ENCODE peak calls at places on chromosome 17, in six cellular contexts. One of them, this sample, is unnamed.

GRCh38 chr17:21177401-21177800 is 36.6 kb downstream of the TMEM11 start:
- DNase-seq in dorsolateral prefrontal cortex: no peak
- DNase-seq in AG04450: no peak
- DNase-seq in cardiac fibroblast: no peak
- DNase-seq in left ventricle myocardium inferior: no peak
- DNase-seq in HFF-Myc: no peak
- DNase-seq in this sample: no peak

GRCh38 chr17:37570527-37571093 is 38.6 kb downstream of the SYNRG start:
- DNase-seq in HFF-Myc: peak
- DNase-seq in dorsolateral prefrontal cortex: no peak
- DNase-seq in AG04450: peak
- DNase-seq in left ventricle myocardium inferior: peak
- DNase-seq in cardiac fibroblast: peak
- DNase-seq in this sample: peak

GRCh38 chr17:68172461-68172954 is 75.3 kb upstream of the AMZ2 start:
- DNase-seq in dorsolateral prefrontal cortex: peak
- DNase-seq in left ventricle myocardium inferior: peak
- DNase-seq in AG04450: no peak
- DNase-seq in cardiac fibroblast: peak
- DNase-seq in HFF-Myc: no peak
- DNase-seq in this sample: peak

GRCh38 chr17:9074106-9074505 is 52.8 kb downstream of the NTN1 start:
- DNase-seq in left ventricle myocardium inferior: no peak
- DNase-seq in cardiac fibroblast: no peak
- DNase-seq in AG04450: no peak
- DNase-seq in dorsolateral prefrontal cortex: no peak
- DNase-seq in HFF-Myc: no peak
- DNase-seq in this sample: no peak

GRCh38 chr17:15456486-15456885 is 10.9 kb downstream of the CDRT4 start:
- DNase-seq in dorsolateral prefrontal cortex: no peak
- DNase-seq in HFF-Myc: no peak
- DNase-seq in cardiac fibroblast: no peak
- DNase-seq in left ventricle myocardium inferior: peak
- DNase-seq in AG04450: no peak
- DNase-seq in this sample: no peak

GRCh38 chr17:27158390-27158789 is 135.5 kb upstream of the WSB1 start:
- DNase-seq in HFF-Myc: no peak
- DNase-seq in dorsolateral prefrontal cortex: no peak
- DNase-seq in left ventricle myocardium inferior: no peak
- DNase-seq in AG04450: no peak
- DNase-seq in cardiac fibroblast: no peak
- DNase-seq in this sample: no peak

GRCh38 chr17:30337393-30337999 is 3.6 kb upstream of the TMIGD1 start:
- DNase-seq in AG04450: no peak
- DNase-seq in dorsolateral prefrontal cortex: no peak
- DNase-seq in left ventricle myocardium inferior: no peak
- DNase-seq in HFF-Myc: no peak
- DNase-seq in cardiac fibroblast: no peak
- DNase-seq in this sample: no peak

GRCh38 chr17:36768355-36768754 is 167.0 kb downstream of the MRM1 start:
- DNase-seq in dorsolateral prefrontal cortex: no peak
- DNase-seq in AG04450: no peak
- DNase-seq in HFF-Myc: no peak
- DNase-seq in cardiac fibroblast: no peak
- DNase-seq in left ventricle myocardium inferior: no peak
- DNase-seq in this sample: no peak

GRCh38 chr17:27462714-27463113 is 6.5 kb downstream of the KSR1 start:
- DNase-seq in left ventricle myocardium inferior: no peak
- DNase-seq in dorsolateral prefrontal cortex: no peak
- DNase-seq in AG04450: no peak
- DNase-seq in HFF-Myc: no peak
- DNase-seq in cardiac fibroblast: no peak
- DNase-seq in this sample: no peak

GRCh38 chr17:77811521-77811920 is 147.0 kb upstream of the TNRC6C start:
- DNase-seq in cardiac fibroblast: no peak
- DNase-seq in HFF-Myc: no peak
- DNase-seq in dorsolateral prefrontal cortex: no peak
- DNase-seq in AG04450: no peak
- DNase-seq in left ventricle myocardium inferior: no peak
- DNase-seq in this sample: peak

GRCh38 chr17:77814091-77814772 is 144.3 kb upstream of the TNRC6C start:
- DNase-seq in AG04450: no peak
- DNase-seq in left ventricle myocardium inferior: no peak
- DNase-seq in HFF-Myc: no peak
- DNase-seq in cardiac fibroblast: no peak
- DNase-seq in dorsolateral prefrontal cortex: no peak
- DNase-seq in this sample: no peak

GRCh38 chr17:77819497-77819896 is 139.0 kb upstream of the TNRC6C start:
- DNase-seq in left ventricle myocardium inferior: no peak
- DNase-seq in dorsolateral prefrontal cortex: no peak
- DNase-seq in cardiac fibroblast: no peak
- DNase-seq in AG04450: no peak
- DNase-seq in HFF-Myc: no peak
- DNase-seq in this sample: no peak

GRCh38 chr17:77817953-77818352 is 140.6 kb upstream of the TNRC6C start:
- DNase-seq in dorsolateral prefrontal cortex: no peak
- DNase-seq in HFF-Myc: no peak
- DNase-seq in AG04450: no peak
- DNase-seq in cardiac fibroblast: no peak
- DNase-seq in left ventricle myocardium inferior: no peak
- DNase-seq in this sample: no peak

DNA sequence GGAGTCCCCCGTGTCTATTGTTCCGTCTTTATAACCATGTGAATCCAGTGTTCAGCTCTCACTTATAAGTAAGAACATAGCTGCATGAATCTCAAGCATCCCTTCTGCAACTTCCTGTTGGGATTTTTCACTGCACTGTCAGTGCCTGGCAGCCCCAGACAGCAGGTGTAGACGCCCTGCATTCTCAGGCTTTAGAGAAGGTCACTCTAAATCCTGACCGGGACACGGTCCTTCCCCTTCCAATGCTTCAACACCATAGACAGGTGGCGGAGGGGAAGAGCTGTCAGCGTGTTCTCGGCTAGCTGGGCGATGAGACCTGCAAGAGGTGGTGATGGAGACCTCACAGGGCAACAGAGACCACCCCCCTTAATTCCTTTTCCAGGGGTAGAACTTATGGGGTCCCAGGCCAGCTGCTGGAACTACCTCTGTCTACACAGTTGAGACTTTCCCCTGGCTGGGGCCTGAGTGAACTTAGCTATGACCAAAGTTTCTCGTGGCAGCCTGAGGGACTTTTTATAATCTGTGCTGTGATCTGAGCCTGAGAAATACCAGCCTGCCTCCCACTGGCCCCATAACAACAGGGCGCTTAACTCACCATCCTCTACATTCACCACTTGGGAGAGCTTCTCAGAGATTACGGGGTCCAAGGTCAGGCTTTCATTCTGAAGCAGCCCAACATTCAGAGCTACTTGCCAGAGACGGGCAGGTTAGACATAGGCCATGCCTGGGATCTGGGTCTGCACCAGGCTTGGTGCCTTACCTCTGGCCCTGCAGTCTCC is 143.2 kb upstream of the TNRC6C start:
- DNase-seq in AG04450: no peak
- DNase-seq in cardiac fibroblast: no peak
- DNase-seq in left ventricle myocardium inferior: no peak
- DNase-seq in HFF-Myc: no peak
- DNase-seq in dorsolateral prefrontal cortex: no peak
- DNase-seq in this sample: peak
- TF ChIP-seq CTCF in AG04450: no peak
- TF ChIP-seq CTCF in cardiac fibroblast: no peak
- TF ChIP-seq CTCF in left ventricle myocardium inferior: no peak
- TF ChIP-seq CTCF in HFF-Myc: no peak
- TF ChIP-seq CTCF in dorsolateral prefrontal cortex: no peak
- TF ChIP-seq CTCF in this sample: no peak

GRCh38 chr17:349666-350065 is 2.9 kb downstream of the RPH3AL start:
- DNase-seq in dorsolateral prefrontal cortex: no peak
- DNase-seq in AG04450: no peak
- DNase-seq in HFF-Myc: no peak
- DNase-seq in left ventricle myocardium inferior: no peak
- DNase-seq in cardiac fibroblast: no peak
- DNase-seq in this sample: no peak

GRCh38 chr17:351875-352420 is 659 bp downstream of the RPH3AL start:
- DNase-seq in cardiac fibroblast: no peak
- DNase-seq in dorsolateral prefrontal cortex: no peak
- DNase-seq in AG04450: no peak
- DNase-seq in left ventricle myocardium inferior: no peak
- DNase-seq in HFF-Myc: no peak
- DNase-seq in this sample: no peak

GRCh38 chr17:352421-353212 is at the start of gene RPH3AL:
- DNase-seq in AG04450: no peak
- DNase-seq in cardiac fibroblast: peak
- DNase-seq in HFF-Myc: no peak
- DNase-seq in left ventricle myocardium inferior: no peak
- DNase-seq in dorsolateral prefrontal cortex: no peak
- DNase-seq in this sample: peak

GRCh38 chr17:351436-351713 is 1.2 kb downstream of the RPH3AL start:
- DNase-seq in dorsolateral prefrontal cortex: no peak
- DNase-seq in AG04450: no peak
- DNase-seq in cardiac fibroblast: no peak
- DNase-seq in left ventricle myocardium inferior: no peak
- DNase-seq in HFF-Myc: no peak
- DNase-seq in this sample: no peak

GRCh38 chr17:350706-351435 is 1.7 kb downstream of the RPH3AL start:
- DNase-seq in left ventricle myocardium inferior: peak
- DNase-seq in HFF-Myc: peak
- DNase-seq in cardiac fibroblast: peak
- DNase-seq in AG04450: no peak
- DNase-seq in dorsolateral prefrontal cortex: no peak
- DNase-seq in this sample: no peak
- TF ChIP-seq CTCF in left ventricle myocardium inferior: no peak
- TF ChIP-seq CTCF in HFF-Myc: no peak
- TF ChIP-seq CTCF in cardiac fibroblast: no peak
- TF ChIP-seq CTCF in AG04450: no peak
- TF ChIP-seq CTCF in dorsolateral prefrontal cortex: no peak
- TF ChIP-seq CTCF in this sample: no peak

GRCh38 chr17:59367657-59368045 is 36.2 kb downstream of the YPEL2 start:
- DNase-seq in dorsolateral prefrontal cortex: no peak
- DNase-seq in left ventricle myocardium inferior: no peak
- DNase-seq in HFF-Myc: no peak
- DNase-seq in AG04450: no peak
- DNase-seq in cardiac fibroblast: peak
- DNase-seq in this sample: no peak

GRCh38 chr17:59366773-59367656 is 35.6 kb downstream of the YPEL2 start:
- DNase-seq in dorsolateral prefrontal cortex: no peak
- DNase-seq in AG04450: no peak
- DNase-seq in left ventricle myocardium inferior: no peak
- DNase-seq in cardiac fibroblast: peak
- DNase-seq in HFF-Myc: no peak
- DNase-seq in this sample: no peak

GRCh38 chr17:59368218-59368857 is 36.9 kb downstream of the YPEL2 start:
- DNase-seq in left ventricle myocardium inferior: no peak
- DNase-seq in dorsolateral prefrontal cortex: no peak
- DNase-seq in HFF-Myc: no peak
- DNase-seq in cardiac fibroblast: peak
- DNase-seq in AG04450: no peak
- DNase-seq in this sample: no peak

GRCh38 chr17:59365383-59365981 is 34.0 kb downstream of the YPEL2 start:
- DNase-seq in left ventricle myocardium inferior: no peak
- DNase-seq in cardiac fibroblast: no peak
- DNase-seq in AG04450: no peak
- DNase-seq in dorsolateral prefrontal cortex: no peak
- DNase-seq in HFF-Myc: no peak
- DNase-seq in this sample: peak

GRCh38 chr17:59366040-59366757 is 34.7 kb downstream of the YPEL2 start:
- DNase-seq in left ventricle myocardium inferior: no peak
- DNase-seq in AG04450: no peak
- DNase-seq in HFF-Myc: no peak
- DNase-seq in dorsolateral prefrontal cortex: no peak
- DNase-seq in cardiac fibroblast: peak
- DNase-seq in this sample: peak
- TF ChIP-seq CTCF in left ventricle myocardium inferior: no peak
- TF ChIP-seq CTCF in AG04450: peak
- TF ChIP-seq CTCF in HFF-Myc: no peak
- TF ChIP-seq CTCF in dorsolateral prefrontal cortex: no peak
- TF ChIP-seq CTCF in cardiac fibroblast: peak
- TF ChIP-seq CTCF in this sample: no peak

DNA sequence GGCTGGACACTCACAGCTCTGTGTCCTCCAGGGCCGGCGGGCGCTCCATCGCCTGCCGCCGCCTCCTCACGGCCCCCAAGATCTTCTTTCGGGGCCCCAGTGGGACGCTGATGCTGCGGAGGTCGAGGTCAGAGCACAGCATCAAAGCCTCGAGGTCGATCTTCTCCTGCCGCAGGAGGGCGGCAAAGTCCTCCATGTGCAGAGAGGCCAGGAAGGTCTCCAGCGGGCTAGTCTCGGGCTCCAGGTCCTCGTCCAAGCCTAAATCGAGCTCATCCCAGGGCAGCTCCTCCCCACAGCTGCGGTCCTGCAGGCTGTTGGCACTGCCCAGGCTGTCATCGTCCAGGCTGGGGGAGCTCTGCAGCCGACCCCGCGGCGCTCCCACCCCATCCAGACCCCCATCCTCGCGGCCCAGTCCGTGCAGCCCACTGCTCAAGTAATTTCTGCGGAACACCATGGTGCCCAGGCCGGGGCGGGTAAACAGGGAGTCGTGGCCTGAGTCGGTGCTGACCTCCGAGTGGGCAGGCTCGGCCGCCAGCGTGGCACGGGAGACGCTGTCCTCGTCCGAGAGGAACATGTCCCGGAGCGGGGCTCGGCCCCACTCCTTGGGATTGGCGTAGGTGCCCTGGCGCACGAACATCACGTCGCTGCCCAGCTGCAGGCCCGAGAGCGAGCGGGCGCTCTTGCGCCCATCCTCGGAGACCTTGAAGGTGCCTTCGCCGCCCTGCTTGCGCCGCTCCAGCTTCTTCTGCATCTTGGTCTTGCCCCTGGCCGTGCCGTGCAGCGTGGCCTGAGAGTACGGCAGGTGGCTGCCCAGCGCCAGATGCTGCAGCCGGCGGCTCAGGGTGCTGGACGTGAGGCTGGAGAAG is 3.4 kb downstream of the USH1G start:
- DNase-seq in dorsolateral prefrontal cortex: no peak
- DNase-seq in HFF-Myc: no peak
- DNase-seq in AG04450: no peak
- DNase-seq in left ventricle myocardium inferior: no peak
- DNase-seq in cardiac fibroblast: peak
- DNase-seq in this sample: peak
- TF ChIP-seq CTCF in dorsolateral prefrontal cortex: no peak
- TF ChIP-seq CTCF in HFF-Myc: peak
- TF ChIP-seq CTCF in AG04450: peak
- TF ChIP-seq CTCF in left ventricle myocardium inferior: peak
- TF ChIP-seq CTCF in cardiac fibroblast: peak
- TF ChIP-seq CTCF in this sample: no peak

This sample was measured in glutamatergic neuron.